ENCODE peak calls at places on chromosomes 5 and 9, in eight cellular contexts. H is esophagus squamous epithelium, T is Peyer's patch, B is transverse colon, C is right lobe of liver, N is tibial nerve, I is suprapubic skin, Z is heart left ventricle. J is an unnamed sample.

GRCh38 chr9:114336699-114337395 is 7.2 kb downstream of the ORM2 start:
- DNase-seq in T (no peak), N (no peak), C (no peak), B (no peak), Z (no peak), I (no peak), H (no peak), J (no peak)

GRCh38 chr9:14993061-14993800 is 83.0 kb upstream of the FREM1 start:
- DNase-seq in N (peak; percentile 60), I (peak; percentile 89), C (peak; percentile 58), H (no peak), T (peak; percentile 87), B (peak; percentile 73), Z (peak; percentile 89), J (peak; percentile 66)

GRCh38 chr9:78612089-78612488 is 315.2 kb downstream of the PSAT1 start:
- DNase-seq in T (no peak), N (no peak), I (no peak), B (no peak), C (no peak), Z (no peak), H (no peak), J (no peak)

GRCh38 chr9:110599468-110599867 is 19.9 kb upstream of the SVEP1 start:
- DNase-seq in N (no peak), I (no peak), H (no peak), C (no peak), B (no peak), Z (no peak), T (no peak), J (no peak)

GRCh38 chr9:28960602-28961001 is 1387.3 kb upstream of the C9orf72 start:
- DNase-seq in I (no peak), Z (no peak), N (no peak), H (no peak), B (no peak), C (no peak), T (no peak), J (no peak)

GRCh38 chr9:967436-967835 is 9.0 kb upstream of the DMRT3 start:
- DNase-seq in H (no peak), T (no peak), N (no peak), B (no peak), C (no peak), Z (no peak), I (no peak), J (no peak)

GRCh38 chr5:137118629-137119028 is 380.5 kb downstream of the SPOCK1 start:
- DNase-seq in I (no peak), T (no peak), N (no peak), B (no peak), Z (no peak), H (no peak), C (no peak), J (no peak)

GRCh38 chr5:73299017-73299630 is 126.1 kb downstream of the TMEM174 start:
- DNase-seq in Z (no peak), B (no peak), N (no peak), H (no peak), C (no peak), I (no peak), T (no peak), J (no peak)

GRCh38 chr5:61089351-61089750 is 72.9 kb downstream of the SMIM15 start:
- DNase-seq in N (no peak), I (no peak), T (no peak), Z (no peak), C (no peak), B (no peak), H (no peak), J (no peak)

GRCh38 chr5:151125421-151125820 is 32.2 kb downstream of the ANXA6 start:
- DNase-seq in T (peak; percentile 70), N (no peak), B (no peak), C (no peak), Z (no peak), H (no peak), I (no peak), J (no peak)
- TF ChIP-seq POLR2A in T (no peak), N (no peak), B (no peak), C (no peak), Z (no peak), H (no peak), I (no peak), J (no peak)

DNA sequence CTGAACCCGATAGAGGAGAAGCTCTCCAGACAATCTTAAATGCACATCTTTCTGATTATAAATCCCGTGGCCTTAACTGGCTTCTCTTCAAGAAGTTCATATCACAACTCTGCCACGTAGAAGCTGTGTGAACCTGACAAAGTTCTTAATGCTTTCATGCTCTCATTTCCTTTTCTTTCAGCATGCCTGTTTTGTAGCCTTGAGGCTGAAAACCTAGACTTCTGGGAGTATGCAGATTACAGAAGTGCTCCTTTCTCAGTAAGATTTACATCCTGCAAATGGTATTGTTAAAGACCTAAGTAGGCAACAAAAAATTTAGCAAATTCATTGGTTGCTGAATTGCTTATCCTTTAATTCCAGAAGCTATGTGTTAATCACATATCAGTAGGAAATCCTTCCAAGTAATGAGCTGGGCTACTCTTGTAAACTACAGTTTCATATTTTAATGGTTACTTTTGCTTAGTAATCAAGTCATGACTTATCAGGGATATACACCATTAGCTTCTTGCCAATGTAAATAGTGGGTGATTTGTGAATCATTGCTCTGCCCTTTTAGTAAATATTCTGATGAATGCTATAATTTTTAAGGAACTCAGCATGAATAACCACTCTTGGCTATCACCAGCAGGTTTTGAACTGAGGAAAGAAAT is 334.7 kb downstream of the FBXL7 start:
- DNase-seq in I (no peak), N (no peak), H (no peak), T (no peak), Z (no peak), B (no peak), C (no peak), J (no peak)
- H3K4me3 ChIP-seq in I (no peak overlapping the region), N (no peak overlapping the region), H (no peak overlapping the region), T (no peak overlapping the region), Z (no peak overlapping the region), B (no peak overlapping the region), C (no peak overlapping the region), J (no peak overlapping the region)

GRCh38 chr9:16704489-16705111 is 165.9 kb downstream of the BNC2 start:
- DNase-seq in H (no peak), Z (peak; percentile 50), B (peak; percentile 13), N (no peak), T (peak; percentile 52), I (no peak), C (no peak), J (no peak)
- TF ChIP-seq POLR2A in H (no peak), Z (no peak), B (no peak), N (no peak), T (no peak), I (no peak), C (no peak), J (no peak)

DNA sequence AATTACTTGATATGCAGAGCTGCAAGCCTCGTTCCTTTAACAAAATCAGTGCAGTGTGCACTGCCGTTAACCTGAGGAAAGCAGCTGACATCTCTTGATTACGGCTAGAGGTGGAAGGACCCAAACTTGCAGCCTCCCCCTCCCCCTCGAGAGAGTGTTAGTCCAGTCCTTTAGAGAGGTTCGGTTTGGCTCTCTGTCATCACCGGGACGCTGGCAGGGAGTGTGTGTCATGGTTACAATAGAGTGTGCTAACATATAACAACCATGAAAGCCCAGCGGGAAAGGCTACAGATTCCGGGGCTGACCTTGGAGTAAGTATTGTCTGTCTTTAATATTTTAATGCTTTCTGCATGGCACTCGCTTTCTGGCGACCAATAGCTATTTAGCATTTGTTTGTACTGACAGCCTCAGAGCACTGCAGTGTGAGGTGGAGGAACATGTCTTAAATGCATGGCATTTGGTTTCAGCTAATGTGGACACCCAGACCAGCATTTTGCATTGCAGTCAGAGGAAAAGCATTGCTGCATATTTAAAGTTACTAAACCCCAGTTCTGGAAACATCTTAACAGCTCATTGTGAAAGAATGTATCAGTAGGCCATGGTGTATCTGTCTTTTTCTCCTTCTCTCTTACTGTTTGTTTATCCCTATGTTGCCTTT is 237.5 kb downstream of the CD180 start:
- DNase-seq in N (peak; percentile 12), B (no peak), Z (peak; percentile 32), T (no peak), H (peak; percentile 1), I (no peak), C (peak; percentile 53), J (no peak)
- H3K4me3 ChIP-seq in N (peak overlapping the region; percentile 20), B (peak overlapping the region; percentile 13), Z (peak overlapping the region; percentile 52), T (no peak overlapping the region), H (peak overlapping the region; percentile 36), I (peak overlapping the region; percentile 39), C (peak overlapping the region; percentile 7), J (peak overlapping the region; percentile 50)

GRCh38 chr5:172775326-172776234 is 4.6 kb upstream of the DUSP1 start:
- DNase-seq in I (peak; percentile 97), H (no peak), Z (no peak), T (peak; percentile 90), C (peak; percentile 97), N (peak; percentile 92), B (peak; percentile 84), J (peak; percentile 71)
- TF ChIP-seq POLR2A in I (no peak), H (no peak), Z (no peak), T (peak; percentile 69), C (peak; percentile 83), N (no peak), B (peak; percentile 49), J (no peak)

GRCh38 chr5:115602585-115603125 is 376 bp upstream of the TICAM2 start:
- DNase-seq in B (no peak), N (no peak), Z (no peak), C (no peak), I (no peak), T (no peak), H (no peak), J (no peak)
- H3K4me3 ChIP-seq in B (peak overlapping the region; percentile 85), N (peak overlapping the region; percentile 81), Z (peak overlapping the region; percentile 90), C (peak overlapping the region; percentile 76), I (peak overlapping the region; percentile 62), T (peak overlapping the region; percentile 84), H (peak overlapping the region; percentile 70), J (peak overlapping the region; percentile 86)

GRCh38 chr9:135908334-135909204 is 1.2 kb upstream of the CAMSAP1 start:
- DNase-seq in C (no peak), N (no peak), B (peak; percentile 8), Z (no peak), I (no peak), T (no peak), H (no peak), J (no peak)

GRCh38 chr9:135905380-135906282 is 1.7 kb downstream of the CAMSAP1 start:
- DNase-seq in I (peak; percentile 70), N (no peak), B (peak; percentile 16), Z (no peak), H (no peak), C (peak; percentile 44), T (no peak), J (peak; percentile 40)

GRCh38 chr9:135907446-135908333 is at the start of gene CAMSAP1:
- DNase-seq in B (peak; percentile 96), C (peak; percentile 94), Z (peak; percentile 94), T (peak; percentile 96), N (peak; percentile 83), H (peak; percentile 63), I (peak; percentile 95), J (peak; percentile 94)

GRCh38 chr9:135906291-135907005 is 898 bp downstream of the CAMSAP1 start:
- DNase-seq in C (peak; percentile 50), T (no peak), B (peak; percentile 26), H (no peak), N (no peak), I (peak; percentile 65), Z (no peak), J (no peak)

DNA sequence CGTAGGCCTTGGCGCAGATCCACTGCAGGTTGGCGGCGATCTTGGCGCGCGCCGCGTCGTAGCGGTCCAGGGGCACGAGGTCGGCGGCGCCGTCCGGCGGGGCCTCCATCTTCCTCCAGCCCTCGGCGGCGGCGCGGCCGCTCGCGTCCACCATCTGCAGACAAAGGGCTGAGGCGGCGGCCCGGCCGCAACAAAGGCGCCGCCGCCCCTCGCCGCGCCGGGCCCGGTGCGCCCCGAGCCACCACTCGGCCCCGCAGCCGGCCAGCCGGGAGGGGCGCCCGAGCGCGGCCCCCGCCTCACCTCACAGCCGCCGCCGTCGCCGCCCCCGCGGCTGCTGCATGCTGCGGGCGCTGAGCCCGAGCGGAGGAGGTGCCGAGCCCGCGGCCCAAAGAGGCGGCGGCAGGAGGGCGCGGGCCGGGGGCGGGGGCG is 326 bp downstream of the CAMSAP1 start:
- DNase-seq in C (peak; percentile 58), N (no peak), Z (no peak), B (peak; percentile 27), T (no peak), H (no peak), I (no peak), J (no peak)
- TF ChIP-seq POLR2A in C (no peak), N (no peak), Z (no peak), B (no peak), T (no peak), H (no peak), I (no peak), J (no peak)